ENCODE peak calls at places on chromosomes 7 and 10, in ten cellular contexts. One of them, this sample, is unnamed.
A peak's percentile ranks its signal among the peaks of the same experiment; 100 is the strongest.

GRCh38 chr10:57694956-57695605 is 572.6 kb downstream of the IPMK start:
- DNase-seq in H4: no peak
- DNase-seq in T47D: no peak
- DNase-seq in activated CD4-positive, alpha-beta T cell treated with anti-CD3 and anti-CD28 coated beads, Interleukin-2, amount 50 U/mL, for 1 hour: no peak
- DNase-seq in thyroid gland: no peak
- DNase-seq in SHP77: no peak
- DNase-seq in fibroblast of the conjunctiva: no peak
- DNase-seq in spleen: no peak
- DNase-seq in iPS DF 6.9: no peak
- DNase-seq in T-helper 1 cell: no peak
- DNase-seq in this sample: no peak

GRCh38 chr10:71478173-71478572 is 81.5 kb downstream of the CDH23 start:
- DNase-seq in spleen: peak; percentile 47
- DNase-seq in activated CD4-positive, alpha-beta T cell treated with anti-CD3 and anti-CD28 coated beads, Interleukin-2, amount 50 U/mL, for 1 hour: no peak
- DNase-seq in thyroid gland: no peak
- DNase-seq in T47D: no peak
- DNase-seq in SHP77: no peak
- DNase-seq in H4: no peak
- DNase-seq in fibroblast of the conjunctiva: no peak
- DNase-seq in T-helper 1 cell: no peak
- DNase-seq in iPS DF 6.9: no peak
- DNase-seq in this sample: no peak

GRCh38 chr10:124041684-124042445 is 51.5 kb downstream of the CHST15 start:
- DNase-seq in thyroid gland: no peak
- DNase-seq in T-helper 1 cell: no peak
- DNase-seq in SHP77: no peak
- DNase-seq in activated CD4-positive, alpha-beta T cell treated with anti-CD3 and anti-CD28 coated beads, Interleukin-2, amount 50 U/mL, for 1 hour: no peak
- DNase-seq in iPS DF 6.9: no peak
- DNase-seq in spleen: no peak
- DNase-seq in fibroblast of the conjunctiva: no peak
- DNase-seq in T47D: no peak
- DNase-seq in H4: no peak
- DNase-seq in this sample: no peak

GRCh38 chr7:113289140-113289740 is 170.9 kb upstream of the SMIM30 start:
- DNase-seq in H4: peak; percentile 48
- DNase-seq in fibroblast of the conjunctiva: peak; percentile 22
- DNase-seq in activated CD4-positive, alpha-beta T cell treated with anti-CD3 and anti-CD28 coated beads, Interleukin-2, amount 50 U/mL, for 1 hour: no peak
- DNase-seq in thyroid gland: no peak
- DNase-seq in T47D: peak; percentile 22
- DNase-seq in spleen: no peak
- DNase-seq in T-helper 1 cell: peak; percentile 16
- DNase-seq in SHP77: peak; percentile 5
- DNase-seq in iPS DF 6.9: peak; percentile 11
- DNase-seq in this sample: no peak

GRCh38 chr7:8378349-8379019 is 54.9 kb upstream of the NXPH1 start:
- DNase-seq in iPS DF 6.9: no peak
- DNase-seq in H4: no peak
- DNase-seq in fibroblast of the conjunctiva: no peak
- DNase-seq in spleen: no peak
- DNase-seq in SHP77: no peak
- DNase-seq in activated CD4-positive, alpha-beta T cell treated with anti-CD3 and anti-CD28 coated beads, Interleukin-2, amount 50 U/mL, for 1 hour: no peak
- DNase-seq in T47D: no peak
- DNase-seq in T-helper 1 cell: no peak
- DNase-seq in thyroid gland: no peak
- DNase-seq in this sample: no peak

GRCh38 chr10:68440898-68441297 is 30.9 kb downstream of the DNA2 start:
- DNase-seq in H4: no peak
- DNase-seq in fibroblast of the conjunctiva: no peak
- DNase-seq in T-helper 1 cell: no peak
- DNase-seq in thyroid gland: no peak
- DNase-seq in T47D: no peak
- DNase-seq in activated CD4-positive, alpha-beta T cell treated with anti-CD3 and anti-CD28 coated beads, Interleukin-2, amount 50 U/mL, for 1 hour: no peak
- DNase-seq in iPS DF 6.9: no peak
- DNase-seq in SHP77: no peak
- DNase-seq in spleen: no peak
- DNase-seq in this sample: no peak

GRCh38 chr10:79346388-79347225 is 662 bp upstream of the PPIF start:
- DNase-seq in spleen: peak; percentile 85
- DNase-seq in activated CD4-positive, alpha-beta T cell treated with anti-CD3 and anti-CD28 coated beads, Interleukin-2, amount 50 U/mL, for 1 hour: no peak
- DNase-seq in H4: no peak
- DNase-seq in T-helper 1 cell: no peak
- DNase-seq in thyroid gland: no peak
- DNase-seq in fibroblast of the conjunctiva: no peak
- DNase-seq in SHP77: no peak
- DNase-seq in iPS DF 6.9: no peak
- DNase-seq in T47D: no peak
- DNase-seq in this sample: no peak

GRCh38 chr7:128963327-128963757 is 25.6 kb downstream of the IRF5 start:
- DNase-seq in iPS DF 6.9: no peak
- DNase-seq in fibroblast of the conjunctiva: no peak
- DNase-seq in H4: no peak
- DNase-seq in T-helper 1 cell: peak; percentile 26
- DNase-seq in thyroid gland: no peak
- DNase-seq in T47D: no peak
- DNase-seq in activated CD4-positive, alpha-beta T cell treated with anti-CD3 and anti-CD28 coated beads, Interleukin-2, amount 50 U/mL, for 1 hour: no peak
- DNase-seq in spleen: no peak
- DNase-seq in SHP77: no peak
- DNase-seq in this sample: no peak

GRCh38 chr10:86363833-86364511 is 2.6 kb downstream of the GRID1 start:
- DNase-seq in spleen: peak; percentile 71
- DNase-seq in T-helper 1 cell: no peak
- DNase-seq in thyroid gland: no peak
- DNase-seq in H4: no peak
- DNase-seq in SHP77: no peak
- DNase-seq in fibroblast of the conjunctiva: no peak
- DNase-seq in activated CD4-positive, alpha-beta T cell treated with anti-CD3 and anti-CD28 coated beads, Interleukin-2, amount 50 U/mL, for 1 hour: no peak
- DNase-seq in T47D: no peak
- DNase-seq in iPS DF 6.9: no peak
- DNase-seq in this sample: no peak

GRCh38 chr10:33698028-33698427 is 363.6 kb upstream of the NRP1 start:
- DNase-seq in H4: no peak
- DNase-seq in SHP77: no peak
- DNase-seq in activated CD4-positive, alpha-beta T cell treated with anti-CD3 and anti-CD28 coated beads, Interleukin-2, amount 50 U/mL, for 1 hour: no peak
- DNase-seq in spleen: no peak
- DNase-seq in fibroblast of the conjunctiva: no peak
- DNase-seq in T-helper 1 cell: no peak
- DNase-seq in iPS DF 6.9: no peak
- DNase-seq in thyroid gland: no peak
- DNase-seq in T47D: no peak
- DNase-seq in this sample: no peak

GRCh38 chr10:98417973-98418372 is 3.0 kb upstream of the PYROXD2 start:
- DNase-seq in SHP77: no peak
- DNase-seq in thyroid gland: no peak
- DNase-seq in T-helper 1 cell: no peak
- DNase-seq in T47D: no peak
- DNase-seq in activated CD4-positive, alpha-beta T cell treated with anti-CD3 and anti-CD28 coated beads, Interleukin-2, amount 50 U/mL, for 1 hour: no peak
- DNase-seq in iPS DF 6.9: no peak
- DNase-seq in spleen: no peak
- DNase-seq in H4: no peak
- DNase-seq in fibroblast of the conjunctiva: no peak
- DNase-seq in this sample: no peak

GRCh38 chr10:89810908-89811515 is 109.6 kb downstream of the KIF20B start:
- DNase-seq in spleen: no peak
- DNase-seq in T-helper 1 cell: no peak
- DNase-seq in fibroblast of the conjunctiva: no peak
- DNase-seq in H4: no peak
- DNase-seq in iPS DF 6.9: no peak
- DNase-seq in thyroid gland: no peak
- DNase-seq in T47D: no peak
- DNase-seq in activated CD4-positive, alpha-beta T cell treated with anti-CD3 and anti-CD28 coated beads, Interleukin-2, amount 50 U/mL, for 1 hour: no peak
- DNase-seq in SHP77: no peak
- DNase-seq in this sample: no peak

GRCh38 chr10:124436191-124436638 is 13.6 kb downstream of the NKX1-2 start:
- DNase-seq in fibroblast of the conjunctiva: no peak
- DNase-seq in T-helper 1 cell: no peak
- DNase-seq in H4: peak; percentile 66
- DNase-seq in iPS DF 6.9: no peak
- DNase-seq in SHP77: no peak
- DNase-seq in spleen: no peak
- DNase-seq in thyroid gland: no peak
- DNase-seq in T47D: no peak
- DNase-seq in activated CD4-positive, alpha-beta T cell treated with anti-CD3 and anti-CD28 coated beads, Interleukin-2, amount 50 U/mL, for 1 hour: no peak
- DNase-seq in this sample: no peak

GRCh38 chr7:74525140-74525539 is 71.4 kb downstream of the GTF2IRD1 start:
- DNase-seq in spleen: no peak
- DNase-seq in thyroid gland: no peak
- DNase-seq in activated CD4-positive, alpha-beta T cell treated with anti-CD3 and anti-CD28 coated beads, Interleukin-2, amount 50 U/mL, for 1 hour: no peak
- DNase-seq in fibroblast of the conjunctiva: no peak
- DNase-seq in H4: no peak
- DNase-seq in iPS DF 6.9: no peak
- DNase-seq in SHP77: no peak
- DNase-seq in T47D: no peak
- DNase-seq in T-helper 1 cell: no peak
- DNase-seq in this sample: no peak

GRCh38 chr7:79217468-79217867 is 236.0 kb downstream of the MAGI2 start:
- DNase-seq in spleen: no peak
- DNase-seq in H4: no peak
- DNase-seq in iPS DF 6.9: no peak
- DNase-seq in T47D: no peak
- DNase-seq in T-helper 1 cell: no peak
- DNase-seq in activated CD4-positive, alpha-beta T cell treated with anti-CD3 and anti-CD28 coated beads, Interleukin-2, amount 50 U/mL, for 1 hour: no peak
- DNase-seq in thyroid gland: no peak
- DNase-seq in SHP77: no peak
- DNase-seq in fibroblast of the conjunctiva: no peak
- DNase-seq in this sample: no peak

GRCh38 chr10:132506711-132507466 is 30.7 kb upstream of the INPP5A start:
- DNase-seq in T-helper 1 cell: no peak
- DNase-seq in iPS DF 6.9: no peak
- DNase-seq in SHP77: no peak
- DNase-seq in spleen: peak; percentile 56
- DNase-seq in T47D: no peak
- DNase-seq in activated CD4-positive, alpha-beta T cell treated with anti-CD3 and anti-CD28 coated beads, Interleukin-2, amount 50 U/mL, for 1 hour: no peak
- DNase-seq in H4: peak; percentile 35
- DNase-seq in fibroblast of the conjunctiva: peak; percentile 65
- DNase-seq in thyroid gland: peak; percentile 78
- DNase-seq in this sample: no peak

GRCh38 chr10:123643315-123643714 is 22.8 kb upstream of the GPR26 start:
- DNase-seq in thyroid gland: no peak
- DNase-seq in spleen: no peak
- DNase-seq in activated CD4-positive, alpha-beta T cell treated with anti-CD3 and anti-CD28 coated beads, Interleukin-2, amount 50 U/mL, for 1 hour: no peak
- DNase-seq in SHP77: no peak
- DNase-seq in T47D: no peak
- DNase-seq in iPS DF 6.9: no peak
- DNase-seq in H4: no peak
- DNase-seq in fibroblast of the conjunctiva: no peak
- DNase-seq in T-helper 1 cell: no peak
- DNase-seq in this sample: no peak